ENCODE peak calls at places on chromosomes 2 and 18, in six cellular contexts. J is HEK293T, I is psoas muscle, A is NCI-H1092 treated with DMSO at 0.1 percent for 48 hours, Z is RWPE1, R is HFF-Myc. M is an unnamed sample.

GRCh38 chr18:79366177-79367094 is 29.3 kb upstream of the NFATC1 start:
- DNase-seq in J (no peak), I (no peak), A (no peak), Z (no peak), R (peak), M (no peak)

GRCh38 chr2:98568161-98568956 is 40.0 kb downstream of the COA5 start:
- DNase-seq in J (no peak), I (no peak), A (no peak), Z (peak), R (no peak), M (no peak)

GRCh38 chr2:60880633-60880987 is 764 bp upstream of the REL start:
- DNase-seq in J (no peak), I (no peak), A (no peak), Z (no peak), R (no peak), M (no peak)

GRCh38 chr2:55781542-55781941 is 87.9 kb upstream of the PNPT1 start:
- DNase-seq in J (no peak), I (no peak), A (no peak), Z (no peak), R (no peak), M (no peak)

GRCh38 chr2:36568533-36569246 is 29.3 kb downstream of the FEZ2 start:
- DNase-seq in J (no peak), I (no peak), A (no peak), Z (peak), R (peak), M (no peak)

GRCh38 chr2:58146707-58147106 is 94.4 kb downstream of the FANCL start:
- DNase-seq in J (no peak), I (no peak), A (no peak), Z (peak), R (no peak), M (no peak)

GRCh38 chr18:51621103-51621969 is 423.9 kb upstream of the MEX3C start:
- DNase-seq in J (peak), I (no peak), A (peak), Z (peak), R (no peak), M (peak)

GRCh38 chr2:21944536-21944935 is 820.8 kb downstream of the TDRD15 start:
- DNase-seq in J (no peak), I (no peak), A (no peak), Z (no peak), R (no peak), M (no peak)

GRCh38 chr2:221124542-221125235 is 447.4 kb downstream of the EPHA4 start:
- DNase-seq in J (no peak), I (no peak), A (peak), Z (peak), R (no peak), M (peak)